ENCODE peak calls at places on chromosomes 4 and X, in eight cellular contexts. V is Right ventricle myocardium inferior; T is activated CD4-positive, alpha-beta T cell treated with anti-CD3 and anti-CD28 coated beads for 36 hours; C is activated naive CD4-positive, alpha-beta T cell treated with anti-CD3 and anti-CD28 coated beads, Interleukin-2, amount 50 U/mL, for 72 hours; U is choroid plexus epithelial cell; H is NCI-H187; B is ecto neural progenitor cell; D is neural progenitor cell. A is an unnamed sample.

GRCh38 chr4:126705271-126705670 is 927.5 kb upstream of the INTU start:
- DNase-seq in V (no peak), T (no peak), C (no peak), U (peak), H (no peak), B (no peak), D (no peak), A (no peak)

GRCh38 chr4:6281436-6282144 is 11.9 kb downstream of the WFS1 start:
- DNase-seq in V (peak), T (no peak), C (no peak), U (no peak), H (no peak), B (no peak), D (no peak), A (no peak)

GRCh38 chr4:25552580-25553271 is 102.9 kb upstream of the SLC34A2 start:
- DNase-seq in V (no peak), T (no peak), C (no peak), U (no peak), H (no peak), B (no peak), D (no peak), A (peak)

GRCh38 chr4:99403380-99404194 is 31.6 kb downstream of the ADH7 start:
- DNase-seq in V (no peak), T (no peak), C (no peak), U (peak), H (no peak), B (no peak), D (no peak), A (no peak)

GRCh38 chrX:121931567-121931966 is 884.2 kb downstream of the GLUD2 start:
- DNase-seq in V (no peak), T (no peak), C (no peak), U (no peak), H (no peak), B (no peak), D (no peak), A (no peak)

GRCh38 chrX:71256051-71256450 is 2.1 kb upstream of the ZMYM3 start:
- DNase-seq in V (no peak), T (no peak), C (no peak), U (no peak), H (no peak), B (no peak), D (no peak), A (no peak)

GRCh38 chr4:169410839-169411770 is 140.3 kb upstream of the SH3RF1 start:
- DNase-seq in V (no peak), T (peak), C (peak), U (peak), H (no peak), B (no peak), D (peak), A (no peak)

GRCh38 chr4:138522366-138522765 is 280.2 kb upstream of the SLC7A11 start:
- DNase-seq in V (no peak), T (no peak), C (no peak), U (peak), H (no peak), B (no peak), D (peak), A (no peak)

GRCh38 chrX:119145241-119145653 is 17.6 kb upstream of the KIAA1210 start:
- DNase-seq in V (no peak), T (peak), C (no peak), U (peak), H (no peak), B (no peak), D (peak), A (no peak)

GRCh38 chrX:136954930-136955329 is 74.4 kb upstream of the RBMX start:
- DNase-seq in V (no peak), T (no peak), C (no peak), U (peak), H (no peak), B (no peak), D (peak), A (no peak)

GRCh38 chr4:7779194-7779768 is 160.4 kb downstream of the AFAP1 start:
- DNase-seq in V (no peak), T (no peak), C (no peak), U (peak), H (no peak), B (no peak), D (peak), A (no peak)

A was measured in left lung.